ENCODE peak calls at places on chromosome 21, in five cellular contexts. R is MG63; Z is left ventricle myocardium inferior; C is psoas muscle; T is effector memory CD4-positive, alpha-beta T cell. L is an unnamed sample.
A peak's percentile ranks its signal among the peaks of the same experiment; 100 is the strongest.

GRCh38 chr21:44303490-44303981 is 3.7 kb downstream of the PFKL start:
- DNase-seq in R (no peak), Z (no peak), C (no peak), T (no peak), L (no peak)

GRCh38 chr21:26845750-26846035 is 484 bp upstream of the ADAMTS1 start:
- DNase-seq in R (no peak), Z (no peak), C (no peak), T (no peak), L (no peak)

GRCh38 chr21:27536319-27536718 is 569.4 kb upstream of the ADAMTS5 start:
- DNase-seq in R (no peak), Z (no peak), C (no peak), T (no peak), L (no peak)

GRCh38 chr21:41345934-41346685 is 15.7 kb upstream of the MX2 start:
- DNase-seq in R (no peak), Z (no peak), C (no peak), T (no peak), L (no peak)

GRCh38 chr21:46604975-46605758 is at the start of gene S100B:
- DNase-seq in R (no peak), Z (no peak), C (no peak), T (no peak), L (no peak)

GRCh38 chr21:44337428-44337827 is 1.8 kb downstream of the CFAP410 start:
- DNase-seq in R (no peak), Z (no peak), C (no peak), T (no peak), L (no peak)

GRCh38 chr21:33360281-33360680 is 35.5 kb downstream of the IFNAR1 start:
- DNase-seq in R (no peak), Z (no peak), C (no peak), T (no peak), L (no peak)

GRCh38 chr21:29152936-29153335 is 22.5 kb downstream of the MAP3K7CL start:
- DNase-seq in R (no peak), Z (no peak), C (no peak), T (no peak), L (no peak)

GRCh38 chr21:44043613-44044012 is 31.5 kb downstream of the TRAPPC10 start:
- DNase-seq in R (no peak), Z (no peak), C (no peak), T (no peak), L (no peak)

GRCh38 chr21:19731251-19731650 is 1267.0 kb upstream of the NCAM2 start:
- DNase-seq in R (no peak), Z (no peak), C (no peak), T (no peak), L (no peak)

GRCh38 chr21:23247334-23247733 is 2249.1 kb downstream of the NCAM2 start:
- DNase-seq in R (no peak), Z (no peak), C (no peak), T (no peak), L (no peak)
- H3K9me3 ChIP-seq in R (no peaks in the 10 kb centered on the region), Z (no peaks in the 10 kb centered on the region), C (no peaks in the 10 kb centered on the region), T (no peaks in the 10 kb centered on the region), L (no peaks in the 10 kb centered on the region)

GRCh38 chr21:45477176-45478114 is 64.8 kb downstream of the SLC19A1 start:
- DNase-seq in R (no peak), Z (no peak), C (no peak), T (no peak), L (no peak)

GRCh38 chr21:45478115-45478801 is 64.0 kb downstream of the SLC19A1 start:
- DNase-seq in R (peak; percentile 52), Z (peak; percentile 71), C (peak; percentile 70), T (peak; percentile 56), L (peak; percentile 79)

GRCh38 chr21:45479691-45480675 is 62.3 kb downstream of the SLC19A1 start:
- DNase-seq in R (no peak), Z (no peak), C (peak; percentile 12), T (no peak), L (no peak)

GRCh38 chr21:45480701-45481500 is 61.3 kb downstream of the SLC19A1 start:
- DNase-seq in R (no peak), Z (no peak), C (peak; percentile 10), T (no peak), L (no peak)

DNA sequence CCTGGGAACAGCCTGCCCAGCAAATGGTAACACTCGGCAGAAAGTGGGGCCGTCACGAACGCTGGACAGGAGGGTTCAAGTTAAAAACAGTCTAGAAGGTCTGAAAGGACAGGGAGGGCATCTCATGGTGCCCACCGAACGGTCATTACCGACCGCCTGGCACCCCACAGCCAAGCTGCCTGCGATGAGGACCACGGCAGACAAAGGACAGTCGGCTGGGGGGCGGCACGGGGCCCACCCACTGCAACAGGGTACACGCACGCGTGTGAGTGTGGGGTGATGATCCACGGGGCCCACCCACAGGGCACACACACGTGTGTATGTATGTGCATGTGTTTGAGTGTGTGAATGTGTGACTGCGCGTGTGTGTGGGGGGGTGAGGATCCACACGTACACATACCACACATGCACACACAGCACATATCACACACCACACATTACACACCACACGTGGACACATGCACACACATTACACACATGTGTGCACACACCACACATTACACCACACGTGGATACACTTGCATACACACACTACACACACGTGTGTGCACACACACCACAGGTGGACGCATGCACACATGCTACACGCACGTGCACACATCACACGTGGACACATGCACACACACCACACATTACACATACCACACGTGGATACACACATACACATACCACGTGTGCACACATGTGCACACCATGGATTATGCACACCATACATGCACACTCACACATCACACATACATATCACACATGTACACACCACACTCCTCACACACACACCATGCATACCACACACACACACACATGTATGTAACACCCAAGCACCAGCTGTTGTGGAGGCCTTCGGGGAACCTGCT is 63.2 kb downstream of the SLC19A1 start:
- DNase-seq in R (no peak), Z (no peak), C (no peak), T (no peak), L (no peak)
- H3K36me3 ChIP-seq in R (no peaks in the 10 kb centered on the region), Z (peaks cover 79% of the 10 kb centered on the region), C (peaks cover 12% of the 10 kb centered on the region), T (no peaks in the 10 kb centered on the region), L (no peaks in the 10 kb centered on the region)

DNA sequence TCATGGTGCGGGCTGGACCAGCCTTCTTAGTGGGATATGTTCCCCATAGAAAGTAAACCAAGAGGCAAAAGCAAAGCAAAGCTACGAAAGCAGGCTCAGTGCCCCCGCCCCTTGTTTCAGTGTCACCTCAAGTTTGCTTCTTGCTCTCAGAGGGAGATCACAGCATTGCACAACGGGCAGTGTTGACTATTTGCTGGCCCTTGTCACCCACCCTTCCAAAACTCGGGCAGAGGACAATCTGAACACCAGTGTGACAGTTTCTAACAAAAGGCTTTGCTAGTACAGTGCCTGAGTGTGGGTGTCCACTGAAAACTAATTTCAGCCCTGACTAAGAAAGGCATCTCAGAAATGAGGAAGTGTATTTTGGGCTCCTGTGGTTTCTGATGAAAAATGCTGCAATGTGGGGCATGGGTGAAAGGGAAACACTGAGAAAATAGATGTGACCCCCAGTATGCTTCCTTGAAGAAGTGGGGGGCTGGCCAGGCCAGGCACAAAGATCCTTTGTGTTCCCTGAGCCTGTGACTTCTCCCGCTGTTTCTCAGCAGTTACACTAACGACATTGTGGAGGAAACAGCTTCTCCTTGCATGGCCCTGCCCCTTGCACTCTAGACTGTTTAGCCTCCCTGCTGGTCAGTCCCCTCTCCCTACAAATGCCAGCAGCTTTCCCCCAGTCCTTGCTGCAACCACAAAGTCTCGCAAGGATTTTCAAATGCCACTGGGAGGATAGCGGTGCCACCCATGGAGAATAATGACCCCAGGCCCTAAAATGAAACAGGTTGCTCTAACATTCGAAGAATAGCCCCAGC is 33.3 kb upstream of the KCNE1 start:
- DNase-seq in R (peak; percentile 20), Z (no peak), C (no peak), T (no peak), L (peak; percentile 19)
- H3K4me3 ChIP-seq in R (no peak overlapping the region), Z (peak overlapping the region; percentile 4), C (no peak overlapping the region), T (no peak overlapping the region), L (no peak overlapping the region)

DNA sequence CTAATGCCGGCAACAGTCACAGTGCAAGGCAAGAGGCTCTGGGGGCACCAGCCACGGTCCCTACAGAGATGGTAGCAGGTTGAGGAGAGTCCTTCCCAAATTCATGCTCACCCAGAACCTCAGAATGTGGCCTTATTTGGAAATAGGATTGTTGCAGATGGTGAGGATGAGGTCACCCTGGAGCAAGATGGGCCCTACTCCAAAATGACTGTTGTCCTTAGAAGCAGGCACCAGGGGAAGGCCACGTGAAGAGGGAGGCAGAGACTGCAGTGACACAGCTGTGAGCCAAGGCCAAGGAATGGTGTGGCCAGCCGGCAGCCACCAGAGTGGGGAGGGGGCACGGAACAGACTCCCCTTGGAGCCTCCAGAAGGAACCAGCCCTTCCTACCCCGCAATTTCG is 70.8 kb upstream of the CLDN14 start:
- DNase-seq in R (no peak), Z (no peak), C (no peak), T (no peak), L (no peak)
- H3K9me3 ChIP-seq in R (no peaks in the 10 kb centered on the region), Z (no peaks in the 10 kb centered on the region), C (no peaks in the 10 kb centered on the region), T (no peaks in the 10 kb centered on the region), L (no peaks in the 10 kb centered on the region)

GRCh38 chr21:42545745-42546144 is 32.1 kb downstream of the SLC37A1 start:
- DNase-seq in R (no peak), Z (no peak), C (no peak), T (no peak), L (no peak)
- H3K36me3 ChIP-seq in R (no peaks in the 10 kb centered on the region), Z (peaks cover 66% of the 10 kb centered on the region), C (peaks cover 85% of the 10 kb centered on the region), T (peaks cover 30% of the 10 kb centered on the region), L (no peaks in the 10 kb centered on the region)

GRCh38 chr21:35229290-35229689 is 180.2 kb upstream of the RUNX1 start:
- DNase-seq in R (no peak), Z (no peak), C (no peak), T (no peak), L (no peak)

GRCh38 chr21:35225573-35225972 is 176.5 kb upstream of the RUNX1 start:
- DNase-seq in R (no peak), Z (no peak), C (no peak), T (no peak), L (no peak)

GRCh38 chr21:35227774-35228173 is 178.7 kb upstream of the RUNX1 start:
- DNase-seq in R (no peak), Z (no peak), C (peak; percentile 58), T (no peak), L (no peak)

GRCh38 chr21:35226302-35226701 is 177.2 kb upstream of the RUNX1 start:
- DNase-seq in R (peak; percentile 61), Z (no peak), C (peak; percentile 71), T (no peak), L (no peak)

DNA sequence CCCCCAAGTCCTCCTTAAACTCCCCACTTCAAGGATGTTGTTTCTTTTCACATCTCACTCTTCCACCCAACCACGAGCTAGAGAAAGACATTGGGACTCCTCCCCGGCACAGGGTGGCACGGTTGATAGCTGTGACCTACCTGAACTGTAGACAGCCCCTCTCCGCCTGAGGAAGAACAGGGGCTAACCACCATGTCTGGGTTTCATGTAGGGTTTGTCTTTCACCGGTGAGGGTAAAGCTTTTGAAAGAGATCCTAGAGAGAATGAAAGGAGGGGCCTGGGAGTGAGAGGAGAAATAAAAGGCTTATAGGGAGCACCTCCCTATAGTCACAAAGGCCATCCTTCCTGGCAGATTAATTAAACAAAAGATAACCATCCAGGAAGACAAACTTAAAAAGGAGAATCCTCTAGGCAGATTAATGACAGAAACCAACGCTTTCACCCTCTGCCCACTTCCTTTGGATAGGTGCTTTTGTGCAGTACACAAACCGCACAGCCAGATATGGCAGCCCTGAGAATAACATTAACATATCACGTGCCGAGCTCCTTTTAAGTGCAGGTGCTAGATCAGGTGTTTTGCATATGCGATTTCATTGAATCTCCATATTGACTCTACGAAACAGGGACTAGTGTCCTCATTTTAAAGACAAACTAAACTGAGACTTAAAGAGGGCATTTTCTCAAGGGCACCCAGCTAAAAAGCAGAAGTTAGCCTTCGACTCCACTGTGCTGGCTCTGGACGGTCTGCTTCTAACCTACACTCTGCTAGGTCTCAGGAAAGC is 178.0 kb upstream of the RUNX1 start:
- DNase-seq in R (no peak), Z (no peak), C (no peak), T (peak; percentile 21), L (no peak)
- H3K4me3 ChIP-seq in R (no peak overlapping the region), Z (no peak overlapping the region), C (peak overlapping the region; percentile 47), T (peak overlapping the region; percentile 28), L (no peak overlapping the region)

L was measured in testis.